ENCODE peak calls at places on chromosomes 12 and 14, in nine cellular contexts. X is endothelial cell of umbilical vein, Z is neural progenitor cell, R is GM23338, U is Karpas-422, Q is SK-N-SH, O is fibroblast of lung, G is PC-3, I is GM23248. L is an unnamed sample.
A peak's percentile ranks its signal among the peaks of the same experiment; 100 is the strongest.

GRCh38 chr12:10720974-10721565 is 2.1 kb downstream of the YBX3 start:
- DNase-seq in X (peak; percentile 34), Z (no peak), R (no peak), U (no peak), Q (no peak), O (no peak), G (no peak), I (peak; percentile 37), L (no peak)

GRCh38 chr14:76876076-76876475 is 49.9 kb downstream of the LRRC74A start:
- DNase-seq in X (peak; percentile 68), Z (peak; percentile 83), R (peak; percentile 90), U (peak; percentile 78), Q (peak; percentile 86), O (peak; percentile 55), G (peak; percentile 87), I (peak; percentile 85), L (peak; percentile 42)

GRCh38 chr14:63533474-63533873 is 9.7 kb downstream of the PPP2R5E start:
- DNase-seq in X (no peak), Z (no peak), R (no peak), U (no peak), Q (no peak), O (no peak), G (no peak), I (no peak), L (no peak)

GRCh38 chr12:120584343-120585149 is 3.3 kb upstream of the POP5 start:
- DNase-seq in X (peak; percentile 30), Z (peak; percentile 88), R (peak; percentile 72), U (peak; percentile 59), Q (peak; percentile 77), O (no peak), G (peak; percentile 77), I (peak; percentile 58), L (no peak)

GRCh38 chr14:38189930-38190726 is 17.6 kb upstream of the SSTR1 start:
- DNase-seq in X (no peak), Z (no peak), R (peak; percentile 70), U (no peak), Q (no peak), O (no peak), G (no peak), I (no peak), L (no peak)

GRCh38 chr14:89673499-89674225 is 256.6 kb upstream of the FOXN3 start:
- DNase-seq in X (no peak), Z (no peak), R (no peak), U (no peak), Q (no peak), O (peak; percentile 76), G (peak; percentile 52), I (peak; percentile 78), L (peak; percentile 71)

GRCh38 chr12:105670664-105671063 is 340.2 kb downstream of the C12orf75 start:
- DNase-seq in X (no peak), Z (no peak), R (no peak), U (no peak), Q (no peak), O (peak; percentile 76), G (no peak), I (peak; percentile 5), L (peak; percentile 74)

GRCh38 chr12:30822385-30823139 is 67.8 kb upstream of the CAPRIN2 start:
- DNase-seq in X (peak; percentile 56), Z (peak; percentile 72), R (peak; percentile 72), U (no peak), Q (peak; percentile 33), O (peak; percentile 61), G (no peak), I (peak; percentile 79), L (peak; percentile 46)

GRCh38 chr12:52214421-52214802 is 18.6 kb upstream of the KRT7 start:
- DNase-seq in X (no peak), Z (no peak), R (no peak), U (no peak), Q (no peak), O (no peak), G (peak; percentile 63), I (no peak), L (no peak)

GRCh38 chr14:102819176-102819628 is 42.0 kb downstream of the TRAF3 start:
- DNase-seq in X (no peak), Z (no peak), R (no peak), U (peak; percentile 71), Q (no peak), O (no peak), G (no peak), I (no peak), L (no peak)

GRCh38 chr14:66228267-66228970 is 257.8 kb upstream of the CCDC196 start:
- DNase-seq in X (no peak), Z (no peak), R (no peak), U (no peak), Q (no peak), O (peak; percentile 77), G (peak; percentile 79), I (peak; percentile 55), L (peak; percentile 70)

GRCh38 chr14:55568618-55569017 is 11.4 kb upstream of the KTN1 start:
- DNase-seq in X (no peak), Z (no peak), R (no peak), U (no peak), Q (no peak), O (no peak), G (no peak), I (no peak), L (no peak)

GRCh38 chr12:7512528-7512927 is 9.0 kb upstream of the CD163 start:
- DNase-seq in X (no peak), Z (no peak), R (peak; percentile 11), U (no peak), Q (no peak), O (peak; percentile 53), G (peak; percentile 19), I (peak; percentile 99), L (peak; percentile 39)

GRCh38 chr12:76030378-76031080 is 1.0 kb downstream of the PHLDA1 start:
- DNase-seq in X (peak; percentile 58), Z (peak; percentile 37), R (peak; percentile 46), U (peak; percentile 62), Q (peak; percentile 67), O (peak; percentile 57), G (no peak), I (peak; percentile 72), L (no peak)

GRCh38 chr14:106831322-106831720 is 1304.9 kb downstream of the TMEM121 start:
- DNase-seq in X (no peak), Z (no peak), R (peak; percentile 31), U (peak; percentile 83), Q (peak; percentile 28), O (no peak), G (no peak), I (no peak), L (no peak)

GRCh38 chr12:96906498-96906848 is 584 bp upstream of the NEDD1 start:
- DNase-seq in X (no peak), Z (no peak), R (peak; percentile 14), U (no peak), Q (no peak), O (no peak), G (no peak), I (no peak), L (no peak)

GRCh38 chr12:67482751-67483661 is 165.5 kb upstream of the DYRK2 start:
- DNase-seq in X (no peak), Z (no peak), R (no peak), U (no peak), Q (peak; percentile 3), O (peak; percentile 71), G (peak; percentile 70), I (peak; percentile 59), L (peak; percentile 55)

GRCh38 chr12:77384941-77385340 is 319.6 kb upstream of the E2F7 start:
- DNase-seq in X (no peak), Z (no peak), R (no peak), U (no peak), Q (no peak), O (peak; percentile 21), G (no peak), I (peak; percentile 33), L (no peak)

GRCh38 chr12:118402251-118402650 is 25.9 kb downstream of the SUDS3 start:
- DNase-seq in X (peak; percentile 16), Z (no peak), R (no peak), U (no peak), Q (no peak), O (peak; percentile 89), G (no peak), I (peak; percentile 97), L (peak; percentile 86)

GRCh38 chr12:64390275-64390851 is at the start of gene C12orf56:
- DNase-seq in X (peak; percentile 21), Z (peak; percentile 55), R (peak; percentile 91), U (no peak), Q (no peak), O (peak; percentile 36), G (no peak), I (peak; percentile 67), L (peak; percentile 27)

DNA sequence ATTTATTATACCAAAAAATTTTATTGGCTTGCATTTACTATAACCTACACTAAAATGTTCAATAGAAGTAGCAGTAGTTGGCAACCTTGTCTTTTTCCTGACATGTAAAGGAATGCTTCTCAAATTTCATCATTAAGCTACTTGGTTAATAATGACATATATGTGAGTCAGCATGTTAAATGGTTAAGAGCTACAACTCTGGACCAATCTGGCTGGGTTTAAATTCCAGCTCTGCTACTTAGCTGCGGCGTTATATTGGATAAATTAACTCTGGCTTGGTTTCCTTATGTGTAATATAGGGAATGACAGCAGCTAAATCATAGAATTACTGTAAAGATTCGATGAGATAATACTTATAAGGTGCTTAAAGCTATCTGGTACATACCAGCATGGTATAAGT is 53.7 kb upstream of the OTOGL start:
- DNase-seq in X (no peak), Z (no peak), R (no peak), U (no peak), Q (no peak), O (peak; percentile 90), G (peak; percentile 90), I (peak; percentile 89), L (peak; percentile 88)
- H3K4me3 ChIP-seq in X (no peak overlapping the region), Z (no peak overlapping the region), R (no peak overlapping the region), U (no peak overlapping the region), Q (no peak overlapping the region), O (no peak overlapping the region), G (peak overlapping the region; percentile 53), I (peak overlapping the region; percentile 51), L (no peak overlapping the region)

GRCh38 chr12:89236748-89237428 is 115.4 kb downstream of the DUSP6 start:
- DNase-seq in X (no peak), Z (no peak), R (no peak), U (no peak), Q (no peak), O (peak; percentile 70), G (peak; percentile 97), I (peak; percentile 53), L (peak; percentile 60)
- H2AFZ ChIP-seq in X (no peak overlapping the region), Z (no peak overlapping the region), R (no peak overlapping the region), U (no peak overlapping the region), Q (no peak overlapping the region), O (no peak overlapping the region), G (peak overlapping the region; percentile 12), I (no peak overlapping the region), L (no peak overlapping the region)

DNA sequence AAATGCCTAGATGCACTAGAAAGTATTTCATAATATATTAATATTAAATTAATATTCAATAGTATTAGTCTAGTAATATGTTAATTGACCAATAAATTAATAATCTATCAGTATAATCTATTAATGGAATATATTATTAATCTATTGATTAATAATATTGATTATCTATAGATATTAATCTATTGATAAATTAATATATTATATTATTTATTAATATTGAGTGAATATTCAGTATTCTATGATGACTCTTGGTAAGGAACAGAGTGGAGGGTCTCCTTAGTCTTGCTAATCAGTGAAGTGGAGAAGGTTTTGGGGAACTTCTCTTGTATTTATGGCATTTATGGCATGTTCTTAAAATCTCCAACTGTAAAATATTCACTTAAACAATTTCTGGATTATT is 679.3 kb upstream of the FLRT2 start:
- DNase-seq in X (no peak), Z (no peak), R (no peak), U (no peak), Q (no peak), O (no peak), G (no peak), I (no peak), L (no peak)
- H3K27ac ChIP-seq in X (no peak overlapping the region), Z (no peak overlapping the region), R (no peak overlapping the region), U (no peak overlapping the region), Q (no peak overlapping the region), O (no peak overlapping the region), G (no peak overlapping the region), I (no peak overlapping the region), L (no peak overlapping the region)

GRCh38 chr12:6310771-6311610 is 509 bp downstream of the PLEKHG6 start:
- DNase-seq in X (no peak), Z (peak; percentile 59), R (peak; percentile 88), U (no peak), Q (no peak), O (no peak), G (no peak), I (no peak), L (no peak)
- H3K4me3 ChIP-seq in X (no peak overlapping the region), Z (peak overlapping the region; percentile 75), R (peak overlapping the region; percentile 78), U (no peak overlapping the region), Q (peak overlapping the region; percentile 45), O (peak overlapping the region; percentile 35), G (peak overlapping the region; percentile 75), I (no peak overlapping the region), L (no peak overlapping the region)

L was measured in astrocyte.